ENCODE peak calls at places on chromosomes 16 and 17, in ten cellular contexts. Z is RPMI7951; T is SHP77; X is epithelial cell of prostate; Q is CD4-positive, alpha-beta T cell; P is DMS79 treated with DMSO at 0.1 percent for 48 hours; F is substantia nigra; B is NCI-H146; D is fibroblast of mammary gland; U is cardiac muscle cell. V is an unnamed sample.

GRCh38 chr17:64056269-64057005 is 36.0 kb upstream of the ICAM2 start:
- DNase-seq in Z (no peak), T (no peak), X (no peak), Q (no peak), P (no peak), F (no peak), B (peak), D (no peak), U (no peak), V (no peak)

GRCh38 chr17:73924488-73925186 is 278.8 kb upstream of the RPL38 start:
- DNase-seq in Z (no peak), T (no peak), X (no peak), Q (no peak), P (no peak), F (no peak), B (no peak), D (no peak), U (no peak), V (no peak)

GRCh38 chr17:73851921-73852320 is 207.7 kb upstream of the SDK2 start:
- DNase-seq in Z (no peak), T (no peak), X (no peak), Q (no peak), P (no peak), F (no peak), B (no peak), D (no peak), U (no peak), V (no peak)

GRCh38 chr17:60675997-60676396 is 1.7 kb upstream of the BCAS3 start:
- DNase-seq in Z (no peak), T (no peak), X (no peak), Q (no peak), P (no peak), F (no peak), B (no peak), D (no peak), U (no peak), V (no peak)

GRCh38 chr16:50298075-50298460 is 31.7 kb downstream of the ADCY7 start:
- DNase-seq in Z (no peak), T (no peak), X (no peak), Q (no peak), P (no peak), F (no peak), B (no peak), D (no peak), U (no peak), V (no peak)

GRCh38 chr16:12225816-12226480 is 249.4 kb downstream of the SNX29 start:
- DNase-seq in Z (no peak), T (no peak), X (no peak), Q (no peak), P (peak), F (no peak), B (no peak), D (peak), U (no peak), V (peak)

GRCh38 chr16:24700549-24701392 is 28.7 kb upstream of the TNRC6A start:
- DNase-seq in Z (peak), T (no peak), X (peak), Q (no peak), P (no peak), F (peak), B (no peak), D (peak), U (peak), V (peak)

GRCh38 chr17:2385240-2386202 is 15.3 kb downstream of the MNT start:
- DNase-seq in Z (no peak), T (no peak), X (no peak), Q (no peak), P (no peak), F (no peak), B (no peak), D (no peak), U (no peak), V (no peak)

GRCh38 chr17:21020622-21021021 is 22.2 kb downstream of the USP22 start:
- DNase-seq in Z (no peak), T (no peak), X (no peak), Q (no peak), P (no peak), F (no peak), B (no peak), D (no peak), U (no peak), V (no peak)

GRCh38 chr17:16969931-16970906 is 1.7 kb downstream of the TNFRSF13B start:
- DNase-seq in Z (no peak), T (peak), X (no peak), Q (no peak), P (no peak), F (no peak), B (no peak), D (no peak), U (no peak), V (no peak)

GRCh38 chr16:88893127-88893968 is 26.9 kb upstream of the PABPN1L start:
- DNase-seq in Z (no peak), T (no peak), X (no peak), Q (no peak), P (no peak), F (no peak), B (no peak), D (no peak), U (no peak), V (no peak)

GRCh38 chr17:82840431-82840831 is 609 bp upstream of the ZNF750 start:
- DNase-seq in Z (no peak), T (no peak), X (no peak), Q (no peak), P (no peak), F (no peak), B (no peak), D (no peak), U (no peak), V (no peak)

GRCh38 chr16:55671206-55671973 is 15.6 kb downstream of the SLC6A2 start:
- DNase-seq in Z (no peak), T (no peak), X (no peak), Q (no peak), P (no peak), F (no peak), B (no peak), D (no peak), U (no peak), V (no peak)

GRCh38 chr17:42249681-42250446 is 26.3 kb downstream of the STAT5B start:
- DNase-seq in Z (no peak), T (no peak), X (no peak), Q (no peak), P (no peak), F (no peak), B (no peak), D (no peak), U (no peak), V (no peak)

GRCh38 chr17:6420173-6420641 is 14.7 kb downstream of the AIPL1 start:
- DNase-seq in Z (no peak), T (no peak), X (no peak), Q (no peak), P (peak), F (no peak), B (peak), D (peak), U (peak), V (no peak)

GRCh38 chr17:15180121-15180561 is 85.0 kb downstream of the PMP22 start:
- DNase-seq in Z (no peak), T (no peak), X (no peak), Q (no peak), P (no peak), F (no peak), B (no peak), D (no peak), U (no peak), V (no peak)